ENCODE peak calls at places on chromosomes 11 and 22, in eight cellular contexts. One of them, this sample, is unnamed.

GRCh38 chr11:1060885-1061616 is 13.6 kb upstream of the MUC2 start:
- DNase-seq in WTC11: no peak
- DNase-seq in heart right ventricle: peak
- DNase-seq in A673: peak
- DNase-seq in AG04450: no peak
- DNase-seq in stimulated activated CD4-positive, alpha-beta T cell treated with anti-CD3 and anti-CD28 coated beads, TNF-alpha, amount 100 ng/mL, for 1 hour: no peak
- DNase-seq in stimulated activated naive CD4-positive, alpha-beta T cell: no peak
- DNase-seq in anterior cingulate cortex: no peak
- DNase-seq in this sample: no peak

GRCh38 chr11:96081561-96081960 is 157.7 kb upstream of the MTMR2 start:
- DNase-seq in WTC11: no peak
- DNase-seq in heart right ventricle: no peak
- DNase-seq in A673: no peak
- DNase-seq in AG04450: no peak
- DNase-seq in stimulated activated CD4-positive, alpha-beta T cell treated with anti-CD3 and anti-CD28 coated beads, TNF-alpha, amount 100 ng/mL, for 1 hour: no peak
- DNase-seq in stimulated activated naive CD4-positive, alpha-beta T cell: no peak
- DNase-seq in anterior cingulate cortex: no peak
- DNase-seq in this sample: no peak

GRCh38 chr11:65431452-65432132 is 9.0 kb downstream of the NEAT1 start:
- DNase-seq in WTC11: no peak
- DNase-seq in heart right ventricle: no peak
- DNase-seq in A673: no peak
- DNase-seq in AG04450: no peak
- DNase-seq in stimulated activated CD4-positive, alpha-beta T cell treated with anti-CD3 and anti-CD28 coated beads, TNF-alpha, amount 100 ng/mL, for 1 hour: no peak
- DNase-seq in stimulated activated naive CD4-positive, alpha-beta T cell: no peak
- DNase-seq in anterior cingulate cortex: no peak
- DNase-seq in this sample: no peak

GRCh38 chr11:57560146-57560545 is 7.3 kb downstream of the UBE2L6 start:
- DNase-seq in WTC11: no peak
- DNase-seq in heart right ventricle: no peak
- DNase-seq in A673: no peak
- DNase-seq in AG04450: no peak
- DNase-seq in stimulated activated CD4-positive, alpha-beta T cell treated with anti-CD3 and anti-CD28 coated beads, TNF-alpha, amount 100 ng/mL, for 1 hour: no peak
- DNase-seq in stimulated activated naive CD4-positive, alpha-beta T cell: no peak
- DNase-seq in anterior cingulate cortex: no peak
- DNase-seq in this sample: no peak

GRCh38 chr11:14331476-14332136 is 27.4 kb downstream of the RRAS2 start:
- DNase-seq in WTC11: no peak
- DNase-seq in heart right ventricle: no peak
- DNase-seq in A673: no peak
- DNase-seq in AG04450: no peak
- DNase-seq in stimulated activated CD4-positive, alpha-beta T cell treated with anti-CD3 and anti-CD28 coated beads, TNF-alpha, amount 100 ng/mL, for 1 hour: no peak
- DNase-seq in stimulated activated naive CD4-positive, alpha-beta T cell: no peak
- DNase-seq in anterior cingulate cortex: no peak
- DNase-seq in this sample: no peak

GRCh38 chr11:95734009-95734572 is 55.5 kb downstream of the FAM76B start:
- DNase-seq in WTC11: no peak
- DNase-seq in heart right ventricle: no peak
- DNase-seq in A673: no peak
- DNase-seq in AG04450: no peak
- DNase-seq in stimulated activated CD4-positive, alpha-beta T cell treated with anti-CD3 and anti-CD28 coated beads, TNF-alpha, amount 100 ng/mL, for 1 hour: no peak
- DNase-seq in stimulated activated naive CD4-positive, alpha-beta T cell: no peak
- DNase-seq in anterior cingulate cortex: no peak
- DNase-seq in this sample: no peak

GRCh38 chr11:44627911-44628729 is 62.7 kb downstream of the CD82 start:
- DNase-seq in WTC11: no peak
- DNase-seq in heart right ventricle: peak
- DNase-seq in A673: no peak
- DNase-seq in AG04450: no peak
- DNase-seq in stimulated activated CD4-positive, alpha-beta T cell treated with anti-CD3 and anti-CD28 coated beads, TNF-alpha, amount 100 ng/mL, for 1 hour: no peak
- DNase-seq in stimulated activated naive CD4-positive, alpha-beta T cell: no peak
- DNase-seq in anterior cingulate cortex: peak
- DNase-seq in this sample: peak

GRCh38 chr22:50296658-50297490 is 10.6 kb downstream of the PLXNB2 start:
- DNase-seq in WTC11: no peak
- DNase-seq in heart right ventricle: no peak
- DNase-seq in A673: no peak
- DNase-seq in AG04450: no peak
- DNase-seq in stimulated activated CD4-positive, alpha-beta T cell treated with anti-CD3 and anti-CD28 coated beads, TNF-alpha, amount 100 ng/mL, for 1 hour: no peak
- DNase-seq in stimulated activated naive CD4-positive, alpha-beta T cell: no peak
- DNase-seq in anterior cingulate cortex: no peak
- DNase-seq in this sample: no peak

GRCh38 chr11:72577271-72577681 is 96.9 kb downstream of the PDE2A start:
- DNase-seq in WTC11: peak
- DNase-seq in heart right ventricle: no peak
- DNase-seq in A673: no peak
- DNase-seq in AG04450: no peak
- DNase-seq in stimulated activated CD4-positive, alpha-beta T cell treated with anti-CD3 and anti-CD28 coated beads, TNF-alpha, amount 100 ng/mL, for 1 hour: no peak
- DNase-seq in stimulated activated naive CD4-positive, alpha-beta T cell: no peak
- DNase-seq in anterior cingulate cortex: no peak
- DNase-seq in this sample: no peak

GRCh38 chr11:87180743-87181142 is 143.0 kb downstream of the TMEM135 start:
- DNase-seq in WTC11: no peak
- DNase-seq in heart right ventricle: no peak
- DNase-seq in A673: no peak
- DNase-seq in AG04450: no peak
- DNase-seq in stimulated activated CD4-positive, alpha-beta T cell treated with anti-CD3 and anti-CD28 coated beads, TNF-alpha, amount 100 ng/mL, for 1 hour: no peak
- DNase-seq in stimulated activated naive CD4-positive, alpha-beta T cell: no peak
- DNase-seq in anterior cingulate cortex: no peak
- DNase-seq in this sample: no peak